ENCODE peak calls at places on chromosomes 4 and X, in four cellular contexts. J is WTC11, X is HepG2, B is K562. Q is an unnamed sample.

GRCh38 chrX:33062016-33062415 is 149.3 kb downstream of the DMD start:
- DNase-seq in J (no peak), X (no peak), B (no peak), Q (no peak)

GRCh38 chr4:15913631-15913970 is 24.9 kb downstream of the FGFBP1 start:
- DNase-seq in J (no peak), X (no peak), B (no peak), Q (no peak)

GRCh38 chr4:123244233-123244632 is 152.4 kb upstream of the SPRY1 start:
- DNase-seq in J (no peak), X (no peak), B (no peak), Q (peak; percentile 8)

GRCh38 chr4:99642725-99643489 is 14.7 kb downstream of the C4orf54 start:
- DNase-seq in J (no peak), X (no peak), B (no peak), Q (no peak)

GRCh38 chr4:81605278-81605677 is 133.6 kb upstream of the RASGEF1B start:
- DNase-seq in J (no peak), X (no peak), B (no peak), Q (no peak)

GRCh38 chr4:87108142-87108546 is 112.3 kb downstream of the KLHL8 start:
- DNase-seq in J (no peak), X (no peak), B (no peak), Q (no peak)

GRCh38 chrX:110915120-110915519 is 119.5 kb upstream of the CHRDL1 start:
- DNase-seq in J (no peak), X (no peak), B (no peak), Q (no peak)

GRCh38 chr4:10983274-10983673 is 298.7 kb upstream of the CLNK start:
- DNase-seq in J (no peak), X (no peak), B (no peak), Q (no peak)

GRCh38 chrX:65696613-65697012 is 29.2 kb downstream of the MSN start:
- DNase-seq in J (no peak), X (no peak), B (no peak), Q (no peak)

GRCh38 chr4:140691369-140691768 is 64.8 kb downstream of the TBC1D9 start:
- DNase-seq in J (no peak), X (peak; percentile 38), B (no peak), Q (no peak)

GRCh38 chr4:74570095-74570494 is 125.2 kb downstream of the AREG start:
- DNase-seq in J (no peak), X (no peak), B (no peak), Q (no peak)

GRCh38 chr4:14871676-14872430 is 130.4 kb upstream of the CPEB2 start:
- DNase-seq in J (peak; percentile 69), X (peak; percentile 3), B (no peak), Q (peak; percentile 15)

GRCh38 chr4:106588906-106589305 is 220.3 kb upstream of the GIMD1 start:
- DNase-seq in J (no peak), X (no peak), B (no peak), Q (no peak)

GRCh38 chr4:144862221-144862620 is 216.3 kb downstream of the HHIP start:
- DNase-seq in J (no peak), X (no peak), B (no peak), Q (no peak)

GRCh38 chr4:100935090-100935489 is 412.2 kb downstream of the PPP3CA start:
- DNase-seq in J (no peak), X (no peak), B (no peak), Q (peak; percentile 7)

GRCh38 chr4:57044996-57045395 is 65.2 kb downstream of the IGFBP7 start:
- DNase-seq in J (no peak), X (peak; percentile 14), B (no peak), Q (no peak)

GRCh38 chrX:100408643-100409315 is 1.3 kb downstream of the PCDH19 start:
- DNase-seq in J (peak; percentile 31), X (no peak), B (no peak), Q (no peak)

GRCh38 chr4:20832821-20833220 is 132.6 kb downstream of the PACRGL start:
- DNase-seq in J (no peak), X (no peak), B (no peak), Q (no peak)

GRCh38 chr4:108533876-108534275 is 86.5 kb upstream of the RPL34 start:
- DNase-seq in J (no peak), X (no peak), B (no peak), Q (no peak)

GRCh38 chr4:35038845-35039244 is 1205.5 kb downstream of the ARAP2 start:
- DNase-seq in J (no peak), X (no peak), B (no peak), Q (no peak)

GRCh38 chr4:105840426-105841174 is 54.7 kb upstream of the NPNT start:
- DNase-seq in J (no peak), X (no peak), B (no peak), Q (no peak)

GRCh38 chr4:189279188-189279587 is 661.5 kb upstream of the FRG1 start:
- DNase-seq in J (no peak), X (no peak), B (no peak), Q (no peak)

GRCh38 chr4:72283357-72283756 is 251.6 kb downstream of the NPFFR2 start:
- DNase-seq in J (no peak), X (no peak), B (no peak), Q (no peak)
- TF ChIP-seq ELF4 in J (no peak), X (no peak), B (no peak), Q (no peak)

GRCh38 chr4:113330200-113330599 is 280.7 kb downstream of the ANK2 start:
- DNase-seq in J (no peak), X (no peak), B (no peak), Q (no peak)

GRCh38 chr4:113331811-113332210 is 282.4 kb downstream of the ANK2 start:
- DNase-seq in J (peak; percentile 31), X (no peak), B (no peak), Q (no peak)

GRCh38 chr4:113328514-113328913 is 279.1 kb downstream of the ANK2 start:
- DNase-seq in J (peak; percentile 63), X (peak; percentile 15), B (peak; percentile 36), Q (peak; percentile 64)

GRCh38 chr4:113327513-113327912 is 278.1 kb downstream of the ANK2 start:
- DNase-seq in J (no peak), X (no peak), B (no peak), Q (no peak)

DNA sequence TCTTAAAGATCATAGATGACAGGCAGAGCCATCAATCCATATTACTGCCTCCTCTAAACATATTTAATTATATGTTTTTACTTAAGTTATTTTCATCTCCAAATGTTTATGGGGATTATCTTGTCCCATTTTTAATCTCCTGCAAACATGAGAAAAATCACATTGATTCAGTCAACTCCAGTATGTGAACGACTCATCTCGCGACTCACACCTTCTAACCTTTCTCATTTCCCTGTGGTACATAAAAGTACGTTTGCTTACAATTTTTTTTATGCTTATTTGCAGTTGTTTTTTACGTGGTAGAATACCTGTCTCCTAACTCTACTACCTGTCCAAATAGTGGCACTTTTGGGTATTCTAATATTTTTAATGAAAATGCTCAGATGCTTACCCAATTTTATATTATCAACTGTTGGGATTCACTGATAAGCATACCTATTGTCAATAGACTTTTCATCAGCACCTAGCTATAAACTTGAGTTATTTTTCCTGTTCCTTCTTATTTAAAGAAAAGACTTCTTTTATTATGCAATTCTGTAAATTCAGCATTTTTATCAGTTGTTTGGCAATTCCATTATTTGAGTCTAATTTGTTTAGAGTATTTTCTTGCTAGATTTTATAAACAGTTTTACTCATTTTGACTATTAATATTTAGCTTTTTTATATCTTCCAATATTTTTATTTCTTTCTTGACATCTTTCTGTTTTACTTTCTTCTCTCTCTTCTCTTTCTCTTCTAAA is 276.6 kb downstream of the ANK2 start:
- DNase-seq in J (no peak), X (no peak), B (no peak), Q (no peak)
- TF ChIP-seq ELF4 in J (no peak), X (no peak), B (no peak), Q (no peak)

GRCh38 chr4:126678608-126679007 is 954.1 kb upstream of the INTU start:
- DNase-seq in J (no peak), X (no peak), B (no peak), Q (no peak)
- TF ChIP-seq ELF4 in J (no peak), X (no peak), B (no peak), Q (no peak)

GRCh38 chr4:117474987-117475386 is 389.6 kb upstream of the TRAM1L1 start:
- DNase-seq in J (no peak), X (no peak), B (no peak), Q (no peak)
- TF ChIP-seq ELF4 in J (no peak), X (no peak), B (no peak), Q (no peak)

DNA sequence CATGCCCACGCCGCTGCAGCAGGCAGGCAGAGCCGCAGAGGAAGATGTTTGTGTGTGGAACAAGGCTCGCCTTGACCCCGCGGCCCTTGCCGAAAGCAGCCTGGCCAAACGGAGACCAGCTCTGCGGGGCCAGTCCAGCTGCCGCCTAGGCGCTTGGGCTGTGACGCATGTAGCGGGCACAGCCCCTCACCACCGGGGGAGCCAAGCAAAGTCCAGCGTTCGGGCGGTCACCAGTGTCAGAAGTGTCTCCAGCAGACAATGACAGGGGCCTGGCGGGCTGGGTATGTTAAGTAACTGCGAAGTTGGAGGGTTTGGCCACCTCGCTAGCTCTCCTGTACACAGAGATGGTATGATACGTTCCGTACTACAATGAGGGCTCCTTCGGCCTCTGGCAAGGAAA is 1.3 kb downstream of the AMER1 start:
- DNase-seq in J (peak; percentile 10), X (peak; percentile 55), B (no peak), Q (no peak)
- TF ChIP-seq ELF4 in J (no peak), X (no peak), B (no peak), Q (no peak)

GRCh38 chr4:5724377-5724776 is 13.4 kb downstream of the EVC start:
- DNase-seq in J (no peak), X (no peak), B (no peak), Q (no peak)
- TF ChIP-seq ELF4 in J (no peak), X (no peak), B (no peak), Q (no peak)

GRCh38 chrX:129843459-129844306 is at the start of gene ZDHHC9:
- DNase-seq in J (peak; percentile 86), X (peak; percentile 76), B (peak; percentile 93), Q (peak; percentile 97)

GRCh38 chrX:129845616-129846190 is 2.0 kb upstream of the ZDHHC9 start:
- DNase-seq in J (no peak), X (no peak), B (no peak), Q (no peak)

GRCh38 chrX:129840334-129840733 is 3.4 kb downstream of the ZDHHC9 start:
- DNase-seq in J (no peak), X (peak; percentile 50), B (no peak), Q (no peak)

GRCh38 chrX:129843209-129843458 is 552 bp downstream of the ZDHHC9 start:
- DNase-seq in J (no peak), X (no peak), B (peak; percentile 54), Q (no peak)

GRCh38 chrX:129842510-129843208 is 1.0 kb downstream of the ZDHHC9 start:
- DNase-seq in J (peak; percentile 10), X (peak; percentile 21), B (no peak), Q (no peak)
- TF ChIP-seq ELF4 in J (no peak), X (no peak), B (no peak), Q (no peak)

DNA sequence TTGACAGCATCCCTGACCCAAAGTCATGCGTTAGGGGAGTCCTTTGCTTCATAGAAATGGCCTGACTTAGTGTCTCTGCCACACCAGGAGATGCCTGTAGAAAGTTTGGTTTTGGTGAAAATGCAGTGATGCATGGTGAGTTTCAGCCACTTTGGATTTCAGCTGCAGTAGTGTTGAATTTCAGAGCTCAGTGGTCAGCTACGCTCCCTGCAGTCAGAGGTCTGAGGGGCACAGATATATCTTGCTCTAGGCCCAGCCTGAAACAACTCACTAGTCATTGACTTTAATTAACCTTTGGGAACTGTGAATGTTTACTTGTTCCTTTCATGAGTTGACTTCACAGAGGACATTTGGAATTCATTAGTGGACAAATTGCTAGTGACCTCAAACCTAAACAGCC is 17.5 kb downstream of the RBMX2 start:
- DNase-seq in J (no peak), X (no peak), B (no peak), Q (no peak)
- TF ChIP-seq ELF4 in J (no peak), X (no peak), B (no peak), Q (no peak)